ENCODE peak calls at places on chromosome 4, in six cellular contexts. G is trophoblast cell, O is IMR-90, J is neuronal stem cell, Z is H9, F is H1. Y is an unnamed sample.

GRCh38 chr4:152828122-152828521 is 48.4 kb downstream of the ARFIP1 start:
- DNase-seq in G (peak; percentile 76), O (peak; percentile 4), J (no peak), Z (no peak), F (no peak), Y (no peak)

GRCh38 chr4:127622923-127623754 is 9.6 kb upstream of the INTU start:
- DNase-seq in G (peak; percentile 41), O (peak; percentile 33), J (peak; percentile 65), Z (peak; percentile 86), F (peak; percentile 83), Y (no peak)

GRCh38 chr4:26812049-26812729 is 48.5 kb upstream of the STIM2 start:
- DNase-seq in G (no peak), O (no peak), J (no peak), Z (no peak), F (no peak), Y (no peak)

GRCh38 chr4:7902101-7902553 is 37.5 kb downstream of the AFAP1 start:
- DNase-seq in G (no peak), O (no peak), J (no peak), Z (no peak), F (no peak), Y (no peak)

GRCh38 chr4:128517096-128517738 is 229.6 kb upstream of the PGRMC2 start:
- DNase-seq in G (no peak), O (peak; percentile 61), J (no peak), Z (no peak), F (no peak), Y (peak; percentile 49)

GRCh38 chr4:82865592-82865991 is 25.4 kb downstream of the SEC31A start:
- DNase-seq in G (peak; percentile 88), O (peak; percentile 95), J (no peak), Z (no peak), F (no peak), Y (peak; percentile 98)

GRCh38 chr4:110869862-110870577 is 247.1 kb upstream of the PITX2 start:
- DNase-seq in G (no peak), O (peak; percentile 25), J (no peak), Z (no peak), F (no peak), Y (no peak)

GRCh38 chr4:155338196-155338595 is 38.6 kb downstream of the MAP9 start:
- DNase-seq in G (no peak), O (no peak), J (no peak), Z (no peak), F (no peak), Y (no peak)

GRCh38 chr4:89196056-89196674 is 84.8 kb downstream of the TIGD2 start:
- DNase-seq in G (no peak), O (no peak), J (no peak), Z (no peak), F (no peak), Y (peak; percentile 32)

GRCh38 chr4:80475781-80476180 is 140.3 kb downstream of the CFAP299 start:
- DNase-seq in G (no peak), O (no peak), J (no peak), Z (no peak), F (no peak), Y (no peak)

GRCh38 chr4:3112979-3113469 is 38.5 kb downstream of the HTT start:
- DNase-seq in G (no peak), O (peak; percentile 49), J (no peak), Z (no peak), F (no peak), Y (no peak)

GRCh38 chr4:8649631-8650261 is 57.2 kb downstream of the CPZ start:
- DNase-seq in G (no peak), O (no peak), J (no peak), Z (peak; percentile 26), F (peak; percentile 45), Y (no peak)

GRCh38 chr4:77586953-77587383 is 18.7 kb upstream of the CXCL13 start:
- DNase-seq in G (peak; percentile 5), O (no peak), J (no peak), Z (no peak), F (no peak), Y (no peak)

GRCh38 chr4:124903995-124904722 is 191.6 kb upstream of the ANKRD50 start:
- DNase-seq in G (no peak), O (peak; percentile 68), J (no peak), Z (no peak), F (no peak), Y (peak; percentile 41)

GRCh38 chr4:83108101-83108861 is 6.2 kb downstream of the PLAC8 start:
- DNase-seq in G (peak; percentile 97), O (no peak), J (no peak), Z (no peak), F (no peak), Y (no peak)

GRCh38 chr4:40525811-40526598 is 103.7 kb downstream of the RBM47 start:
- DNase-seq in G (peak; percentile 76), O (peak; percentile 88), J (no peak), Z (peak; percentile 70), F (no peak), Y (peak; percentile 90)

GRCh38 chr4:7559316-7559715 is 124.6 kb upstream of the PSAPL1 start:
- DNase-seq in G (no peak), O (no peak), J (no peak), Z (no peak), F (no peak), Y (no peak)

GRCh38 chr4:133498149-133498548 is 349.1 kb downstream of the PCDH10 start:
- DNase-seq in G (no peak), O (no peak), J (no peak), Z (no peak), F (no peak), Y (no peak)

GRCh38 chr4:57320217-57320616 is 210.0 kb upstream of the IGFBP7 start:
- DNase-seq in G (peak; percentile 96), O (no peak), J (no peak), Z (no peak), F (no peak), Y (no peak)

GRCh38 chr4:152190907-152191306 is 345.0 kb downstream of the FBXW7 start:
- DNase-seq in G (no peak), O (no peak), J (no peak), Z (no peak), F (no peak), Y (no peak)

GRCh38 chr4:28462766-28463165 is 1602.1 kb downstream of the STIM2 start:
- DNase-seq in G (no peak), O (peak; percentile 4), J (no peak), Z (no peak), F (no peak), Y (no peak)

GRCh38 chr4:122899682-122900081 is 22.7 kb downstream of the NUDT6 start:
- DNase-seq in G (no peak), O (no peak), J (no peak), Z (peak; percentile 71), F (no peak), Y (no peak)

DNA sequence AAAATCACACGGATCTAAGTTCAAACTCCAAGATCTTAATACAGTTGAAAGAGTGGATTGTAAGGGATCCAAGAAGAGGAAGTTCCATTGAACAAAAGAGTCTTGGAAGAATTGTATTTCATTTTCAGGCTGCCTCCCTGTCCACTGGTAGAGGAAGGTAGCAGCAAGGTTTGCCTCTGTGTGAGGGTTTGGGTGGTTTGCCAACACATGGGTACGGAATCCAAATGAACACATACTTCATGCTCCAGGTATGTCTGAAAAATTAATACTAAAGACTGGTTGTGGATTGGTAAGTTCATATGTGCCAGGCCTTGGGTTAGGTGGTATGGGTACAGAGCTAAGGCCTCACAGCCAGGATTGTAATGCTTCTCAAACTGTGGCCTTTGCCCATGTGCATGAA is 523.6 kb upstream of the BOD1L1 start:
- DNase-seq in G (no peak), O (peak; percentile 7), J (no peak), Z (no peak), F (no peak), Y (no peak)
- H4K91ac ChIP-seq in G (no peak overlapping the region), O (no peak overlapping the region), J (no peak overlapping the region), Z (no peak overlapping the region), F (no peak overlapping the region), Y (no peak overlapping the region)

DNA sequence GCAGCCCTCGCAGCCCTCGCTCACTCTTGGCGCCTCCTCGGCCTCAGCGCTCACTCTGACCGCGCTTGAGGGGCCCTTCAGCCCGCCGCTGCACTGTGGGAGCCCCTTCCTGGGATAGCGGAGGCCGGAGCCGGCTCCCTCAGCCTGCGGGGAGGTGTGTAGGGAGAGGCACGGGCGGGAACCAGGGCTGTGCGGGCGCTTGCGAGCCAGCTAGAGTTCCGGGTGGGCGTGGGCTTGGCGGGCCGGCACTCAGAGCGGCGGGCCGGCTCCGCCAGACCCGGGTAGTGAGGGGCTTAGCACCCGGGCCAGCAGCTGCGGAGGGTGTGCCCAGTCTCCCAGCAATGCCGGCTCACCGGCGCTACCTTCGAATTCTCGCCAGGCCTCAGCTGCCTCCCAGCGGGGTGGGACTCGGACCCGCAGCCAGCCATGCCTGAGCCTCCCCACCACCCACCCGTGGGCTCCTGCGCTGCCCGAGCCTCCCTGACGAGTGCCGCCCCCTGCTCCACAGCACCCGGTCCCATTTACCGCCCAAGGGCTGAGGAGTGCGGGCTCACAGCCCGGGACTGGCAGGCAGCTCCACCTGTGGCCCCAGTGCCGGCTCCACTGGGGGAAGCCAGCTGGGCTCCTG is 1.4 kb upstream of the AADAT start:
- DNase-seq in G (no peak), O (no peak), J (no peak), Z (peak; percentile 66), F (peak; percentile 62), Y (no peak)
- H3K4ac ChIP-seq in G (no peak overlapping the region), O (no peak overlapping the region), J (no peak overlapping the region), Z (no peak overlapping the region), F (no peak overlapping the region), Y (no peak overlapping the region)

GRCh38 chr4:54224960-54225670 is 4.0 kb upstream of the PDGFRA start:
- DNase-seq in G (no peak), O (no peak), J (peak; percentile 2), Z (no peak), F (peak; percentile 54), Y (no peak)

GRCh38 chr4:54225671-54226398 is 3.3 kb upstream of the PDGFRA start:
- DNase-seq in G (no peak), O (no peak), J (peak; percentile 9), Z (peak; percentile 38), F (peak; percentile 57), Y (peak; percentile 48)

GRCh38 chr4:54227261-54228063 is 1.6 kb upstream of the PDGFRA start:
- DNase-seq in G (no peak), O (peak; percentile 80), J (peak; percentile 57), Z (peak; percentile 72), F (peak; percentile 64), Y (peak; percentile 88)

GRCh38 chr4:54228064-54228527 is 997 bp upstream of the PDGFRA start:
- DNase-seq in G (peak; percentile 60), O (peak; percentile 82), J (peak; percentile 81), Z (peak; percentile 84), F (peak; percentile 93), Y (peak; percentile 89)

GRCh38 chr4:54226399-54227260 is 2.5 kb upstream of the PDGFRA start:
- DNase-seq in G (no peak), O (peak; percentile 86), J (peak; percentile 23), Z (peak; percentile 50), F (peak; percentile 67), Y (peak; percentile 87)
- H2BK5ac ChIP-seq in G (peak overlapping the region; percentile 52), O (peak overlapping the region; percentile 93), J (no peak overlapping the region), Z (no peak overlapping the region), F (no peak overlapping the region), Y (peak overlapping the region; percentile 67)

GRCh38 chr4:15425520-15425919 is 2.3 kb upstream of the C1QTNF7 start:
- DNase-seq in G (no peak), O (no peak), J (no peak), Z (no peak), F (no peak), Y (no peak)

GRCh38 chr4:15427126-15427525 is 707 bp upstream of the C1QTNF7 start:
- DNase-seq in G (no peak), O (no peak), J (no peak), Z (no peak), F (no peak), Y (peak; percentile 86)

GRCh38 chr4:15423285-15423711 is 4.5 kb upstream of the C1QTNF7 start:
- DNase-seq in G (no peak), O (no peak), J (no peak), Z (no peak), F (no peak), Y (no peak)

GRCh38 chr4:15428611-15429010 is 778 bp downstream of the C1QTNF7 start:
- DNase-seq in G (no peak), O (no peak), J (no peak), Z (no peak), F (no peak), Y (no peak)

GRCh38 chr4:15427715-15428114 is at the start of gene C1QTNF7:
- DNase-seq in G (no peak), O (no peak), J (no peak), Z (no peak), F (no peak), Y (peak; percentile 55)
- H4K91ac ChIP-seq in G (no peak within 1 kb of the TSS), O (no peak within 1 kb of the TSS), J (no peak within 1 kb of the TSS), Z (no peak within 1 kb of the TSS), F (no peak within 1 kb of the TSS), Y (no peak within 1 kb of the TSS)